ENCODE peak calls at places on chromosomes 16 and 17, in ten cellular contexts. B is HS-27A; G is globus pallidus; X is H9; A is fibroblast of pulmonary artery; K is CD4-positive, alpha-beta T cell; D is tibial artery; W is C1 segment of cervical spinal cord; Z is left ventricle myocardium inferior; J is activated T-cell treated with anti-CD3 and anti-CD28 coated beads, Interleukin-2, amount 50 U/mL, for 48 hours. R is an unnamed sample.

GRCh38 chr16:17696696-17697095 is 225.9 kb upstream of the XYLT1 start:
- DNase-seq in G (no peak), W (no peak), D (no peak), B (no peak), A (no peak), K (no peak), J (no peak), Z (no peak), X (no peak), R (no peak)

GRCh38 chr17:75271233-75271954 is 363 bp upstream of the MIF4GD start:
- DNase-seq in B (no peak), A (peak), Z (peak), X (peak), G (peak), D (peak), W (peak), J (peak), K (peak), R (peak)

GRCh38 chr16:4324871-4325740 is 9.2 kb downstream of the GLIS2 start:
- DNase-seq in B (no peak), D (no peak), G (no peak), X (no peak), K (no peak), Z (no peak), A (no peak), W (no peak), J (no peak), R (no peak)

GRCh38 chr16:73113326-73113720 is 65.4 kb upstream of the ZFHX3 start:
- DNase-seq in B (no peak), G (no peak), A (peak), Z (no peak), X (no peak), K (no peak), J (no peak), W (no peak), D (no peak), R (no peak)

GRCh38 chr17:78729636-78730035 is 52.4 kb downstream of the CYTH1 start:
- DNase-seq in K (no peak), D (no peak), W (no peak), X (no peak), A (no peak), Z (no peak), B (no peak), J (no peak), G (no peak), R (no peak)

GRCh38 chr17:35804658-35805192 is 4.6 kb upstream of the TAF15 start:
- DNase-seq in A (peak), J (peak), X (peak), D (no peak), G (peak), B (no peak), Z (no peak), W (no peak), K (no peak), R (no peak)

GRCh38 chr16:30728904-30729672 is 19.1 kb upstream of the PHKG2 start:
- DNase-seq in K (no peak), D (no peak), G (no peak), A (no peak), J (no peak), W (no peak), Z (peak), B (no peak), X (no peak), R (no peak)

GRCh38 chr17:74045608-74046007 is 157.9 kb upstream of the RPL38 start:
- DNase-seq in B (no peak), X (peak), W (no peak), J (no peak), A (no peak), Z (no peak), D (no peak), K (no peak), G (no peak), R (no peak)

GRCh38 chr16:73166394-73166971 is 118.6 kb upstream of the ZFHX3 start:
- DNase-seq in W (peak), B (no peak), K (no peak), X (no peak), Z (no peak), G (peak), A (no peak), D (peak), J (no peak), R (no peak)

GRCh38 chr17:75335315-75335714 is 46.1 kb upstream of the SLC25A19 start:
- DNase-seq in A (no peak), K (no peak), W (no peak), D (no peak), Z (no peak), B (no peak), X (no peak), G (no peak), J (no peak), R (no peak)

GRCh38 chr16:73122604-73123386 is 74.9 kb upstream of the ZFHX3 start:
- DNase-seq in G (peak), K (no peak), B (no peak), W (peak), Z (peak), D (peak), J (no peak), A (peak), X (no peak), R (no peak)

R was measured in ascending aorta.